ENCODE peak calls at places on chromosomes 6 and 20, in ten cellular contexts. S, U, B, E, M, Z, F, O, H and Y are unnamed samples.

GRCh38 chr6:44674226-44675155 is 287.0 kb downstream of the CDC5L start:
- DNase-seq in B (no peak), Z (no peak), E (no peak), O (no peak), S (no peak), F (no peak), H (peak; percentile 94), M (no peak), U (no peak), Y (no peak)

GRCh38 chr20:45611054-45611453 is 18.5 kb upstream of the WFDC10A start:
- DNase-seq in S (no peak), B (no peak), F (no peak), H (peak; percentile 85), E (peak; percentile 77), U (no peak), O (peak; percentile 80), M (no peak), Z (peak; percentile 74), Y (no peak)

GRCh38 chr20:51492167-51493092 is 50.1 kb downstream of the NFATC2 start:
- DNase-seq in S (no peak), F (peak; percentile 91), B (peak; percentile 94), Z (peak; percentile 66), U (peak; percentile 76), E (no peak), M (no peak), H (no peak), O (no peak), Y (peak; percentile 52)

GRCh38 chr20:51221791-51222408 is 199.0 kb upstream of the KCNG1 start:
- DNase-seq in H (peak; percentile 82), F (no peak), M (no peak), B (no peak), O (peak; percentile 83), S (no peak), U (no peak), E (peak; percentile 88), Z (peak; percentile 61), Y (no peak)

GRCh38 chr20:11919046-11919445 is 1.4 kb downstream of the BTBD3 start:
- DNase-seq in H (no peak), S (no peak), Z (peak; percentile 42), E (peak; percentile 43), U (peak; percentile 38), F (no peak), O (no peak), B (no peak), M (no peak), Y (no peak)

GRCh38 chr6:17354700-17355403 is 38.5 kb upstream of the CAP2 start:
- DNase-seq in O (peak; percentile 75), B (no peak), S (no peak), H (peak; percentile 76), U (no peak), E (peak; percentile 86), M (no peak), Z (peak; percentile 7), F (no peak), Y (no peak)

GRCh38 chr20:18174906-18175683 is 37.4 kb downstream of the KAT14 start:
- DNase-seq in H (no peak), O (no peak), B (no peak), E (no peak), U (no peak), Z (no peak), S (no peak), F (no peak), M (no peak), Y (no peak)

GRCh38 chr6:25898289-25898977 is 24.4 kb upstream of the SLC17A3 start:
- DNase-seq in U (no peak), Z (no peak), M (no peak), E (no peak), S (no peak), B (no peak), H (no peak), F (no peak), O (no peak), Y (no peak)

GRCh38 chr6:150734235-150734634 is 131.3 kb upstream of the MTHFD1L start:
- DNase-seq in O (no peak), S (no peak), F (no peak), H (peak; percentile 79), U (no peak), M (no peak), E (no peak), Z (no peak), B (no peak), Y (no peak)

GRCh38 chr6:105424177-105424783 is 21.4 kb upstream of the PREP start:
- DNase-seq in F (no peak), H (peak; percentile 70), B (no peak), Z (peak; percentile 77), U (no peak), E (peak; percentile 82), S (peak; percentile 56), O (peak; percentile 57), M (peak; percentile 77), Y (peak; percentile 69)

GRCh38 chr20:14928083-14928482 is 590.7 kb upstream of the FLRT3 start:
- DNase-seq in M (no peak), O (no peak), B (no peak), S (no peak), F (no peak), E (peak; percentile 37), Z (no peak), U (no peak), H (peak; percentile 53), Y (no peak)

GRCh38 chr6:4613381-4613780 is 162.8 kb upstream of the CDYL start:
- DNase-seq in M (no peak), F (no peak), O (no peak), U (no peak), H (no peak), B (no peak), S (no peak), Z (no peak), E (no peak), Y (no peak)

GRCh38 chr6:79384845-79385244 is 150.4 kb upstream of the HMGN3 start:
- DNase-seq in U (no peak), S (no peak), H (peak; percentile 35), F (no peak), O (no peak), E (peak; percentile 57), M (no peak), Z (peak; percentile 20), B (no peak), Y (no peak)

GRCh38 chr6:107822154-107823046 is 1.7 kb downstream of the SCML4 start:
- DNase-seq in U (no peak), Z (no peak), E (peak; percentile 16), O (no peak), S (peak; percentile 70), M (peak; percentile 77), F (no peak), H (no peak), B (no peak), Y (no peak)

GRCh38 chr6:141401168-141401567 is 731.6 kb upstream of the GJE1 start:
- DNase-seq in S (no peak), B (no peak), H (no peak), F (no peak), E (peak; percentile 14), Z (peak; percentile 67), U (no peak), O (peak; percentile 82), M (no peak), Y (no peak)

GRCh38 chr6:89638320-89639195 is at the start of gene LYRM2:
- DNase-seq in E (peak; percentile 95), B (peak; percentile 96), M (peak; percentile 95), H (peak; percentile 87), Z (peak; percentile 94), O (peak; percentile 91), S (peak; percentile 94), U (peak; percentile 95), F (peak; percentile 98), Y (peak; percentile 92)

GRCh38 chr6:53014034-53014433 is 18.9 kb upstream of the GSTA4 start:
- DNase-seq in E (peak; percentile 68), U (no peak), B (no peak), O (peak; percentile 84), S (no peak), Z (peak; percentile 58), M (no peak), H (no peak), F (no peak), Y (no peak)

GRCh38 chr6:10977231-10977968 is 66.7 kb downstream of the ELOVL2 start:
- DNase-seq in F (no peak), O (no peak), Z (no peak), H (no peak), E (no peak), M (no peak), B (no peak), S (no peak), U (no peak), Y (no peak)

GRCh38 chr6:39932386-39932785 is 1.9 kb downstream of the MOCS1 start:
- DNase-seq in Z (no peak), M (no peak), S (no peak), F (no peak), B (no peak), H (no peak), O (no peak), U (no peak), E (no peak), Y (no peak)

GRCh38 chr6:90072961-90073464 is 178.7 kb downstream of the GJA10 start:
- DNase-seq in B (no peak), F (no peak), E (no peak), Z (no peak), H (no peak), U (no peak), O (peak; percentile 6), M (no peak), S (no peak), Y (no peak)

GRCh38 chr6:109455502-109456282 is at the start of gene MICAL1:
- DNase-seq in B (peak; percentile 68), M (peak; percentile 96), F (peak; percentile 91), Z (peak; percentile 57), U (peak; percentile 73), H (peak; percentile 47), O (peak; percentile 67), S (peak; percentile 85), E (peak; percentile 40), Y (peak; percentile 45)
- TF ChIP-seq CTCF in B (no peak), M (peak; percentile 45), F (no peak), Z (peak; percentile 29), U (peak; percentile 56), H (no peak), O (peak; percentile 40), S (peak; percentile 9), E (peak; percentile 41), Y (no peak)

GRCh38 chr6:14661696-14662095 is 544.1 kb downstream of the CD83 start:
- DNase-seq in Z (no peak), O (no peak), H (no peak), E (no peak), B (no peak), M (no peak), F (no peak), S (no peak), U (no peak), Y (no peak)
- TF ChIP-seq CTCF in Z (no peak), O (no peak), H (no peak), E (no peak), B (no peak), M (no peak), F (no peak), S (no peak), U (no peak), Y (no peak)

GRCh38 chr20:24492031-24492607 is 22.7 kb downstream of the SYNDIG1 start:
- DNase-seq in U (no peak), E (peak; percentile 38), Z (no peak), F (no peak), M (no peak), H (no peak), O (no peak), S (no peak), B (no peak), Y (no peak)
- TF ChIP-seq CTCF in U (peak; percentile 29), E (peak; percentile 33), Z (no peak), F (no peak), M (no peak), H (no peak), O (no peak), S (no peak), B (no peak), Y (no peak)

GRCh38 chr6:158387036-158387435 is 74.8 kb downstream of the TULP4 start:
- DNase-seq in Z (no peak), O (no peak), U (no peak), E (no peak), H (no peak), S (no peak), F (no peak), M (peak; percentile 38), B (no peak), Y (no peak)
- TF ChIP-seq CTCF in Z (peak; percentile 14), O (no peak), U (no peak), E (peak; percentile 29), H (peak; percentile 40), S (peak; percentile 10), F (no peak), M (no peak), B (no peak), Y (no peak)